ENCODE peak calls at places on chromosomes 13 and 19, in six cellular contexts. One of them, this sample, is unnamed.

GRCh38 chr19:13396256-13397080 is 109.8 kb downstream of the CACNA1A start:
- DNase-seq in cardiac fibroblast: peak
- DNase-seq in GM13977: no peak
- DNase-seq in adrenal gland: peak
- DNase-seq in tibial nerve: peak
- DNase-seq in tibial artery: peak
- DNase-seq in this sample: peak

GRCh38 chr13:34640179-34640929 is 301.7 kb upstream of the NBEA start:
- DNase-seq in cardiac fibroblast: no peak
- DNase-seq in GM13977: no peak
- DNase-seq in adrenal gland: no peak
- DNase-seq in tibial nerve: no peak
- DNase-seq in tibial artery: no peak
- DNase-seq in this sample: no peak

GRCh38 chr13:50129065-50129922 is 114.0 kb downstream of the KCNRG start:
- DNase-seq in cardiac fibroblast: no peak
- DNase-seq in GM13977: peak
- DNase-seq in adrenal gland: peak
- DNase-seq in tibial nerve: peak
- DNase-seq in tibial artery: peak
- DNase-seq in this sample: no peak

GRCh38 chr19:13574933-13575332 is 68.7 kb upstream of the CACNA1A start:
- DNase-seq in cardiac fibroblast: no peak
- DNase-seq in GM13977: no peak
- DNase-seq in adrenal gland: no peak
- DNase-seq in tibial nerve: no peak
- DNase-seq in tibial artery: no peak
- DNase-seq in this sample: no peak

GRCh38 chr13:51258612-51259358 is 36.6 kb downstream of the FAM124A start:
- DNase-seq in cardiac fibroblast: no peak
- DNase-seq in GM13977: no peak
- DNase-seq in adrenal gland: no peak
- DNase-seq in tibial nerve: no peak
- DNase-seq in tibial artery: no peak
- DNase-seq in this sample: no peak

GRCh38 chr19:34308381-34309367 is 54.3 kb downstream of the GARRE1 start:
- DNase-seq in cardiac fibroblast: peak
- DNase-seq in GM13977: no peak
- DNase-seq in adrenal gland: no peak
- DNase-seq in tibial nerve: no peak
- DNase-seq in tibial artery: no peak
- DNase-seq in this sample: no peak

GRCh38 chr13:75073791-75074190 is 408.2 kb downstream of the TBC1D4 start:
- DNase-seq in cardiac fibroblast: no peak
- DNase-seq in GM13977: no peak
- DNase-seq in adrenal gland: no peak
- DNase-seq in tibial nerve: no peak
- DNase-seq in tibial artery: no peak
- DNase-seq in this sample: no peak

GRCh38 chr13:50537029-50537428 is 306.5 kb downstream of the DLEU7 start:
- DNase-seq in cardiac fibroblast: no peak
- DNase-seq in GM13977: no peak
- DNase-seq in adrenal gland: no peak
- DNase-seq in tibial nerve: no peak
- DNase-seq in tibial artery: no peak
- DNase-seq in this sample: no peak

GRCh38 chr19:19495614-19496603 is 19.4 kb downstream of the TSSK6 start:
- DNase-seq in cardiac fibroblast: no peak
- DNase-seq in GM13977: no peak
- DNase-seq in adrenal gland: no peak
- DNase-seq in tibial nerve: no peak
- DNase-seq in tibial artery: no peak
- DNase-seq in this sample: no peak

GRCh38 chr19:19459707-19460251 is 54.3 kb downstream of the GATAD2A start:
- DNase-seq in cardiac fibroblast: peak
- DNase-seq in GM13977: no peak
- DNase-seq in adrenal gland: peak
- DNase-seq in tibial nerve: no peak
- DNase-seq in tibial artery: no peak
- DNase-seq in this sample: no peak

GRCh38 chr13:68176486-68176885 is 946.4 kb upstream of the PCDH9 start:
- DNase-seq in cardiac fibroblast: peak
- DNase-seq in GM13977: no peak
- DNase-seq in adrenal gland: no peak
- DNase-seq in tibial nerve: no peak
- DNase-seq in tibial artery: no peak
- DNase-seq in this sample: no peak

GRCh38 chr19:7928334-7928706 is 2.4 kb upstream of the CTXN1 start:
- DNase-seq in cardiac fibroblast: no peak
- DNase-seq in GM13977: no peak
- DNase-seq in adrenal gland: peak
- DNase-seq in tibial nerve: no peak
- DNase-seq in tibial artery: peak
- DNase-seq in this sample: no peak

GRCh38 chr13:60078226-60078625 is 85.5 kb downstream of the DIAPH3 start:
- DNase-seq in cardiac fibroblast: no peak
- DNase-seq in GM13977: no peak
- DNase-seq in adrenal gland: no peak
- DNase-seq in tibial nerve: no peak
- DNase-seq in tibial artery: no peak
- DNase-seq in this sample: no peak

GRCh38 chr13:70203661-70204229 is 95.5 kb upstream of the KLHL1 start:
- DNase-seq in cardiac fibroblast: no peak
- DNase-seq in GM13977: no peak
- DNase-seq in adrenal gland: no peak
- DNase-seq in tibial nerve: no peak
- DNase-seq in tibial artery: no peak
- DNase-seq in this sample: no peak

GRCh38 chr19:1241417-1242095 is at the start of gene ATP5F1D:
- DNase-seq in cardiac fibroblast: peak
- DNase-seq in GM13977: peak
- DNase-seq in adrenal gland: peak
- DNase-seq in tibial nerve: peak
- DNase-seq in tibial artery: peak
- DNase-seq in this sample: peak
- TF ChIP-seq CTCF in cardiac fibroblast: no peak
- TF ChIP-seq CTCF in GM13977: peak
- TF ChIP-seq CTCF in adrenal gland: no peak
- TF ChIP-seq CTCF in tibial nerve: peak
- TF ChIP-seq CTCF in tibial artery: peak
- TF ChIP-seq CTCF in this sample: no peak

DNA sequence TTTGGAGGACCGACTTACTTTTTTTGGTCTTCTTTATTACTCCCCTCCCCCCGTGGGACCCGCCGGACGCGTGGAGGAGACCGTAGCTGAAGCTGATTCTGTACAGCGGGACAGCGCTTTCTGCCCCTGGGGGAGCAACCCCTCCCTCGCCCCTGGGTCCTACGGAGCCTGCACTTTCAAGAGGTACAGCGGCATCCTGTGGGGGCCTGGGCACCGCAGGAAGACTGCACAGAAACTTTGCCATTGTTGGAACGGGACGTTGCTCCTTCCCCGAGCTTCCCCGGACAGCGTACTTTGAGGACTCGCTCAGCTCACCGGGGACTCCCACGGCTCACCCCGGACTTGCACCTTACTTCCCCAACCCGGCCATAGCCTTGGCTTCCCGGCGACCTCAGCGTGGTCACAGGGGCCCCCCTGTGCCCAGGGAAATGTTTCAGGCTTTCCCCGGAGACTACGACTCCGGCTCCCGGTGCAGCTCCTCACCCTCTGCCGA is 409 bp downstream of the FOSB start:
- DNase-seq in cardiac fibroblast: no peak
- DNase-seq in GM13977: no peak
- DNase-seq in adrenal gland: peak
- DNase-seq in tibial nerve: peak
- DNase-seq in tibial artery: peak
- DNase-seq in this sample: no peak
- TF ChIP-seq CTCF in cardiac fibroblast: peak
- TF ChIP-seq CTCF in GM13977: peak
- TF ChIP-seq CTCF in adrenal gland: peak
- TF ChIP-seq CTCF in tibial nerve: no peak
- TF ChIP-seq CTCF in tibial artery: no peak
- TF ChIP-seq CTCF in this sample: no peak

DNA sequence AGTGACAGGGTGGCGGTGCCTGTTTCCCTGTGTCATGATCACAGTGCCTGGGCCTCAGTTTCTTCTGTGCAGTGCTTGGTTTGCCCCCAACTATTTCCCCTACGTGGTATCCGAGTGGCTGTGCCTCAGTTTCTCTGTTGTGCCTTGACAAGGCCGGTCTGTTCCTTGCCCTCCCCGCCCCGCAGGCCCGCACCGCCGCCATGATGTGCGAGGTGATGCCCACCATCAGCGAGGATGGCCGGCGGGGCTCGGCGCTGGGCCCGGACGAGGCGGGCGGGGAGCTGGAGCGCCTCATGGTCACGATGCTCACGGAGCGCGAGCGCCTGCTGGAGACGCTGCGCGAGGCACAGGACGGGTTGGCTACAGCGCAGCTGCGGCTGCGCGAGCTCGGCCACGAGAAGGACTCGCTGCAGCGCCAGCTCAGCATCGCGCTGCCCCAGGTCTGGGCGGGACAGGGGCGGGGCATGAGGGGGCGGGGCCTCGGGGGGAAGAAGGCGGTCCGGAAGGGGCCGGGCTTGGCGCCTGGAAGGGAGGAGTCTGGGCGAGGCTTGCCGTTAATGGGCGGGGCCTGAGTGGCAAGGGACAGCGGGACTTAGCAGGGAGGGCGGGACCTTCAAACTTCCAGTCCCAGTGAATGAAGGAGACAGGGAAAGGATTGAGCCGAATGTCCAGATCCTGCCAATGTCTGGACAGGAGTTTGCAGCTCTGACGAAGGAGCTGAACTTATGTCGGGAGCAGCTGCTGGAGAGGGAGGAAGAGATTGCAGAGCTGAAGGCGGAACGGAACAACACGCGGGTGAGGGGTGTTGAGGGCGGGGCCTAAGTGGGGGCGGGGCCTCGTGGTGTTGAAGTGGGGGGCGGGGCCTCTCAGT is 8.6 kb downstream of the PPFIA3 start:
- DNase-seq in cardiac fibroblast: peak
- DNase-seq in GM13977: peak
- DNase-seq in adrenal gland: peak
- DNase-seq in tibial nerve: peak
- DNase-seq in tibial artery: peak
- DNase-seq in this sample: peak
- TF ChIP-seq CTCF in cardiac fibroblast: peak
- TF ChIP-seq CTCF in GM13977: peak
- TF ChIP-seq CTCF in adrenal gland: peak
- TF ChIP-seq CTCF in tibial nerve: peak
- TF ChIP-seq CTCF in tibial artery: peak
- TF ChIP-seq CTCF in this sample: peak

DNA sequence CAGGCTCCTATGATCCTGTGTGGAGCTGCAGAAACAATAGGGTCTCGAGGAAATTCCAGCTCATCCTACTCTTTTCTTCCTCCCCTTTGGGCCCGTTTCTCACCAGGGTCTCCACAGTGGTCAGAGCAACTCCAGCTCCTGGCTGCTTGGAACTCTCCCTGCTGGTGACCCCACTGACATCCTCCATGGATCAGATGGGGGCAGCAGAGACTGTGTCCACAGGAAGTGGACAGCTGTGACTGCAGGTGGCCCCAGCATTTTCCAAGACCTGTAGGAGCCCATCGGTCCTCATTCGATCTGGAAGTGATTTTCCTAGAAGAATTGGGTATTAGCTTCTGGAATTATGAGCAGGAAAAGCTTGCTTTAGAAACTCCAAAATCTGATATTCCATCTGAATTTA is 208.5 kb downstream of the ZNF536 start:
- DNase-seq in cardiac fibroblast: no peak
- DNase-seq in GM13977: no peak
- DNase-seq in adrenal gland: no peak
- DNase-seq in tibial nerve: no peak
- DNase-seq in tibial artery: no peak
- DNase-seq in this sample: no peak
- TF ChIP-seq CTCF in cardiac fibroblast: no peak
- TF ChIP-seq CTCF in GM13977: no peak
- TF ChIP-seq CTCF in adrenal gland: no peak
- TF ChIP-seq CTCF in tibial nerve: no peak
- TF ChIP-seq CTCF in tibial artery: no peak
- TF ChIP-seq CTCF in this sample: no peak

GRCh38 chr13:46289260-46289955 is 77.7 kb downstream of the LRRC63 start:
- DNase-seq in cardiac fibroblast: no peak
- DNase-seq in GM13977: no peak
- DNase-seq in adrenal gland: no peak
- DNase-seq in tibial nerve: no peak
- DNase-seq in tibial artery: no peak
- DNase-seq in this sample: no peak

GRCh38 chr13:46286972-46287371 is 75.2 kb downstream of the LRRC63 start:
- DNase-seq in cardiac fibroblast: no peak
- DNase-seq in GM13977: no peak
- DNase-seq in adrenal gland: no peak
- DNase-seq in tibial nerve: no peak
- DNase-seq in tibial artery: no peak
- DNase-seq in this sample: no peak

GRCh38 chr13:46288570-46289259 is 77.0 kb downstream of the LRRC63 start:
- DNase-seq in cardiac fibroblast: peak
- DNase-seq in GM13977: peak
- DNase-seq in adrenal gland: no peak
- DNase-seq in tibial nerve: no peak
- DNase-seq in tibial artery: no peak
- DNase-seq in this sample: no peak
- TF ChIP-seq CTCF in cardiac fibroblast: peak
- TF ChIP-seq CTCF in GM13977: peak
- TF ChIP-seq CTCF in adrenal gland: peak
- TF ChIP-seq CTCF in tibial nerve: peak
- TF ChIP-seq CTCF in tibial artery: peak
- TF ChIP-seq CTCF in this sample: peak

GRCh38 chr13:106426909-106427308 is 108.6 kb downstream of the EFNB2 start:
- DNase-seq in cardiac fibroblast: no peak
- DNase-seq in GM13977: no peak
- DNase-seq in adrenal gland: no peak
- DNase-seq in tibial nerve: no peak
- DNase-seq in tibial artery: no peak
- DNase-seq in this sample: no peak

GRCh38 chr13:106433066-106433465 is 102.4 kb downstream of the EFNB2 start:
- DNase-seq in cardiac fibroblast: no peak
- DNase-seq in GM13977: no peak
- DNase-seq in adrenal gland: no peak
- DNase-seq in tibial nerve: no peak
- DNase-seq in tibial artery: no peak
- DNase-seq in this sample: no peak

GRCh38 chr13:106432636-106433035 is 102.8 kb downstream of the EFNB2 start:
- DNase-seq in cardiac fibroblast: no peak
- DNase-seq in GM13977: no peak
- DNase-seq in adrenal gland: no peak
- DNase-seq in tibial nerve: no peak
- DNase-seq in tibial artery: no peak
- DNase-seq in this sample: no peak
- TF ChIP-seq CTCF in cardiac fibroblast: no peak
- TF ChIP-seq CTCF in GM13977: no peak
- TF ChIP-seq CTCF in adrenal gland: no peak
- TF ChIP-seq CTCF in tibial nerve: no peak
- TF ChIP-seq CTCF in tibial artery: no peak
- TF ChIP-seq CTCF in this sample: no peak

DNA sequence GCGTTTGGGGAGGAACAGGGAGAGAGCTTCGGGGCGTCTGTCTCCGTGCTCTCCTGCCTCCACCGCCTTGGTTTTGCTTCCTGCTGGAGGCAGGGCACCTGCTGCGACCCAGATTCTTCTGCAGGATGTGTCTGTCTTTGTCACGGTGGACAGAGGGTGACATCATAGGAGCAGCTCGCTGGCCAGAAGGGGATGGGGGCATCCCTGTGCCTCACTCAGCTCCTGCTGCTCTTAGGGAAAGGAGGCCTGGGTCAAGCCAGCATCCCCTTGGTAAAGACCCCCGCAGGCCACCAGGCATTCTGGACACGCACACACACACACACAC is 16.1 kb upstream of the NPAS1 start:
- DNase-seq in cardiac fibroblast: no peak
- DNase-seq in GM13977: no peak
- DNase-seq in adrenal gland: no peak
- DNase-seq in tibial nerve: no peak
- DNase-seq in tibial artery: no peak
- DNase-seq in this sample: no peak
- TF ChIP-seq CTCF in cardiac fibroblast: no peak
- TF ChIP-seq CTCF in GM13977: no peak
- TF ChIP-seq CTCF in adrenal gland: no peak
- TF ChIP-seq CTCF in tibial nerve: no peak
- TF ChIP-seq CTCF in tibial artery: no peak
- TF ChIP-seq CTCF in this sample: no peak